ENCODE peak calls at places on chromosome 13, in eight cellular contexts. B is pancreas, R is BE2C, N is neuronal stem cell, J is ovary, P is cardiac muscle cell, F is spleen, A is transverse colon. M is an unnamed sample.

GRCh38 chr13:106922384-106922783 is 354.4 kb upstream of the ARGLU1 start:
- DNase-seq in A (no peak), J (no peak), F (no peak), R (no peak), N (no peak), B (no peak), P (peak; percentile 57), M (no peak)

GRCh38 chr13:104584481-104584880 is 1518.3 kb upstream of the SLC10A2 start:
- DNase-seq in N (no peak), B (no peak), R (no peak), P (no peak), F (no peak), J (no peak), A (no peak), M (no peak)

GRCh38 chr13:32840840-32841713 is 175.1 kb upstream of the KL start:
- DNase-seq in N (no peak), A (no peak), P (no peak), J (no peak), R (peak; percentile 37), F (no peak), B (no peak), M (no peak)

GRCh38 chr13:23709521-23709920 is 139.3 kb downstream of the TNFRSF19 start:
- DNase-seq in F (no peak), P (peak; percentile 25), B (no peak), R (no peak), N (no peak), A (no peak), J (no peak), M (no peak)

GRCh38 chr13:33394294-33394932 is 108.9 kb upstream of the STARD13 start:
- DNase-seq in N (no peak), J (no peak), R (no peak), P (peak; percentile 17), B (no peak), A (no peak), F (no peak), M (no peak)

GRCh38 chr13:99124695-99125334 is 75.8 kb upstream of the UBAC2 start:
- DNase-seq in P (no peak), F (no peak), N (no peak), A (no peak), J (no peak), B (no peak), R (no peak), M (no peak)

GRCh38 chr13:51246411-51247298 is 24.5 kb downstream of the FAM124A start:
- DNase-seq in A (peak; percentile 14), B (no peak), J (no peak), P (peak; percentile 56), R (peak; percentile 71), N (no peak), F (no peak), M (no peak)

GRCh38 chr13:88031980-88032562 is 360.9 kb downstream of the SLITRK5 start:
- DNase-seq in N (no peak), R (no peak), A (no peak), J (no peak), B (no peak), F (no peak), P (no peak), M (no peak)

GRCh38 chr13:111610879-111611278 is 290.4 kb downstream of the TEX29 start:
- DNase-seq in P (no peak), A (no peak), N (no peak), R (no peak), J (no peak), F (no peak), B (no peak), M (no peak)

GRCh38 chr13:110251227-110251791 is 55.6 kb downstream of the COL4A1 start:
- DNase-seq in N (no peak), B (peak; percentile 54), F (no peak), P (no peak), J (no peak), A (no peak), R (no peak), M (no peak)

GRCh38 chr13:105627270-105627669 is 908.2 kb downstream of the EFNB2 start:
- DNase-seq in R (no peak), B (no peak), J (no peak), P (no peak), N (no peak), A (no peak), F (no peak), M (no peak)

GRCh38 chr13:20780318-20780717 is 6.6 kb upstream of the EEF1AKMT1 start:
- DNase-seq in P (no peak), N (no peak), R (no peak), J (no peak), B (no peak), F (no peak), A (no peak), M (no peak)

GRCh38 chr13:99320693-99321481 is 13.7 kb upstream of the GPR183 start:
- DNase-seq in N (no peak), B (no peak), R (no peak), J (no peak), P (no peak), F (no peak), A (no peak), M (no peak)

GRCh38 chr13:25170554-25171107 is 1.5 kb downstream of the AMER2 start:
- DNase-seq in J (no peak), N (no peak), P (peak; percentile 39), F (no peak), B (no peak), A (no peak), R (no peak), M (peak; percentile 75)

GRCh38 chr13:50588736-50589135 is 254.8 kb downstream of the DLEU7 start:
- DNase-seq in A (no peak), B (no peak), N (no peak), R (no peak), P (no peak), J (no peak), F (no peak), M (no peak)

GRCh38 chr13:46296465-46296822 is 84.7 kb downstream of the LRRC63 start:
- DNase-seq in N (no peak), P (no peak), J (no peak), A (no peak), B (no peak), F (no peak), R (no peak), M (no peak)

GRCh38 chr13:98411013-98411412 is 165.9 kb downstream of the STK24 start:
- DNase-seq in P (no peak), R (no peak), N (no peak), F (no peak), J (no peak), A (no peak), B (no peak), M (no peak)

GRCh38 chr13:35378939-35379338 is 97.5 kb downstream of the MAB21L1 start:
- DNase-seq in R (no peak), A (no peak), F (no peak), N (no peak), P (no peak), B (no peak), J (no peak), M (no peak)
- H3K4me3 ChIP-seq in R (no peak overlapping the region), A (no peak overlapping the region), F (no peak overlapping the region), N (no peak overlapping the region), P (no peak overlapping the region), B (no peak overlapping the region), J (no peak overlapping the region), M (no peak overlapping the region)

GRCh38 chr13:112810608-112811007 is 120.8 kb downstream of the ATP11A start:
- DNase-seq in N (no peak), R (no peak), B (no peak), J (no peak), F (no peak), P (no peak), A (no peak), M (no peak)

GRCh38 chr13:112806761-112807652 is 117.2 kb downstream of the ATP11A start:
- DNase-seq in A (no peak), R (no peak), B (no peak), P (no peak), F (no peak), J (no peak), N (no peak), M (no peak)

GRCh38 chr13:112807653-112808376 is 118.0 kb downstream of the ATP11A start:
- DNase-seq in F (no peak), N (no peak), A (no peak), R (no peak), J (no peak), P (no peak), B (no peak), M (no peak)

GRCh38 chr13:112808377-112809140 is 118.7 kb downstream of the ATP11A start:
- DNase-seq in F (no peak), B (no peak), N (no peak), A (no peak), P (no peak), R (no peak), J (no peak), M (no peak)

GRCh38 chr13:112809332-112810310 is 119.8 kb downstream of the ATP11A start:
- DNase-seq in P (no peak), R (no peak), F (no peak), J (no peak), B (no peak), A (no peak), N (no peak), M (no peak)
- H3K36me3 ChIP-seq in P (peaks cover 13% of the 10 kb centered on the region), R (peaks cover 5% of the 10 kb centered on the region), F (peaks cover 83% of the 10 kb centered on the region), J (no peaks in the 10 kb centered on the region), B (no peaks in the 10 kb centered on the region), A (no peaks in the 10 kb centered on the region), N (peaks cover 14% of the 10 kb centered on the region), M (peaks cover 9% of the 10 kb centered on the region)

DNA sequence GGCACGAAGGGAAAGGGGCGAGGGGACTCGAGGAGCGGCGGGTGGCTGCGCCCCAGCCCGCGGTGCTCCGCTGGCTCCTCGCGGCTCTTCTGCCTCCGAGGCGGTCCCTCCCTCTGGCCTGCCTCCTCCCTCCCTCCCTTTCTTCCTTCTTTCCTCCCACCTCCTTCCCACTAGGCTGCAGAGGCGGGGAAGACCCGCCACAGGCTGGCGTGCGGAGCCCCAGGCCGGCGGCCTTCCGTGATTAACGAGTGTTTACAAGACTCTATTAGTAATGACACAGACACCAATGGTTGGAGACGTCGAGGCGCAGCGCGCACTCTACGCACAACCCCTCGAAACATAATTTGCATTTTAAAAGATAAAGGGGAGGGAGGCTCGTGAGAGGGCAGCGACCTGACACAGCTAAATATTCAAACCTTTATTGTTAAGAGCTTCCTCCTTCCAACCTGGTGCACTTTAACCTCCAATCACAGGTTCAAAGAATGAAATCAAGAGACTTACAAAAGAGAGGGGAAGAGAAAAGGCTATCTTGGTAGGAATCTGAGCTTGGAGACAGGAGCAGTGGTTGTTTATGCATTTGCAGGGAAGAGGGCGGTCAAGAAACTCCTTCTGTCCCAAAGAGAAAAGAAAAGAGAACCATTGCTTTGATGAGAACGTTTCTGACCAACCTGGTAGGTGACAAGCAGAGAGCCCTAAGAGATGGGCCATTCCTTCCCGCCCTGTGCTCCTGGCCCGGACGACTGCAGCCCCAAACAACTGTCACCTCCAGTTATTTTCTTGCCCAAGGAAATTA is at the start of gene CDX2:
- DNase-seq in B (peak; percentile 35), P (no peak), F (no peak), J (no peak), A (peak; percentile 92), R (no peak), N (no peak), M (no peak)
- H3K27me3 ChIP-seq in B (no peaks in the 10 kb centered on the region), P (peaks cover 100% of the 10 kb centered on the region), F (peaks cover 74% of the 10 kb centered on the region), J (no peaks in the 10 kb centered on the region), A (peaks cover 92% of the 10 kb centered on the region), R (peaks cover 100% of the 10 kb centered on the region), N (peaks cover 61% of the 10 kb centered on the region), M (peaks cover 100% of the 10 kb centered on the region)

DNA sequence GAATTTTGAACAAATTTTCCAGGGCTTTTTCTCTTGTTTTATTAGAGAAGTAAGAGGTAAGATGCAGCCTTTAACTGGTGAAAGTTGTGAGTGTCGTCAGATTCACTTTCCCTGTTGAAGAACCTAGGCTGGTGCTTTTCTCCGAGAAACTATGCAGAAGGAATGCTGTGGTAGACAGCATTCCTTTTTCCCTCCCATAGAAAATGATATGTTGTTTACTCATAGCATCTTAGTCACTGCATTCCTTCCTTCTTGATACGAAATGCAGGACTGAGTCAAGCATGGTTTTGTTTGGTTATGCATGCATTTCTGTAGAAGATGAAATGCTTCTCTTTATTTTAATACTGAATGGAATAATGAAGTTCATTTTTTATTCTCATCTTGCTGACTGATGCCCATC is 3.4 kb downstream of the ITGBL1 start:
- DNase-seq in P (no peak), R (no peak), B (no peak), F (no peak), A (no peak), J (no peak), N (no peak), M (no peak)
- H3K4me3 ChIP-seq in P (no peak overlapping the region), R (no peak overlapping the region), B (no peak overlapping the region), F (no peak overlapping the region), A (no peak overlapping the region), J (no peak overlapping the region), N (no peak overlapping the region), M (no peak overlapping the region)

M was measured in WERI-Rb-1.